ENCODE peak calls at places on chromosomes 16 and 17, in five cellular contexts. One of them, this sample, is unnamed.
A peak's percentile ranks its signal among the peaks of the same experiment; 100 is the strongest.

GRCh38 chr17:14228903-14229302 is 7.8 kb downstream of the CDRT15 start:
- DNase-seq in prostate gland: no peak
- DNase-seq in sigmoid colon: no peak
- DNase-seq in breast epithelium: no peak
- DNase-seq in stomach: no peak
- DNase-seq in this sample: no peak

GRCh38 chr17:11871773-11872172 is 125.5 kb downstream of the ZNF18 start:
- DNase-seq in stomach: no peak
- DNase-seq in prostate gland: no peak
- DNase-seq in breast epithelium: no peak
- DNase-seq in sigmoid colon: no peak
- DNase-seq in this sample: no peak

GRCh38 chr17:50806141-50806643 is 29.2 kb upstream of the WFIKKN2 start:
- DNase-seq in sigmoid colon: no peak
- DNase-seq in stomach: peak; percentile 44
- DNase-seq in prostate gland: no peak
- DNase-seq in breast epithelium: no peak
- DNase-seq in this sample: no peak

GRCh38 chr17:66791337-66791736 is 43.6 kb upstream of the CACNG5 start:
- DNase-seq in sigmoid colon: no peak
- DNase-seq in breast epithelium: no peak
- DNase-seq in prostate gland: no peak
- DNase-seq in stomach: no peak
- DNase-seq in this sample: peak; percentile 85

GRCh38 chr17:32971171-32971570 is 20.5 kb upstream of the SPACA3 start:
- DNase-seq in breast epithelium: no peak
- DNase-seq in sigmoid colon: no peak
- DNase-seq in stomach: peak; percentile 42
- DNase-seq in prostate gland: no peak
- DNase-seq in this sample: no peak

GRCh38 chr17:33925650-33926049 is 329.4 kb upstream of the CCL2 start:
- DNase-seq in sigmoid colon: no peak
- DNase-seq in prostate gland: no peak
- DNase-seq in breast epithelium: no peak
- DNase-seq in stomach: no peak
- DNase-seq in this sample: no peak

GRCh38 chr17:60827920-60828319 is 150.3 kb downstream of the BCAS3 start:
- DNase-seq in breast epithelium: no peak
- DNase-seq in stomach: no peak
- DNase-seq in sigmoid colon: no peak
- DNase-seq in prostate gland: no peak
- DNase-seq in this sample: no peak

GRCh38 chr16:876041-876335 is 75.5 kb upstream of the GNG13 start:
- DNase-seq in prostate gland: no peak
- DNase-seq in breast epithelium: no peak
- DNase-seq in stomach: no peak
- DNase-seq in sigmoid colon: peak; percentile 55
- DNase-seq in this sample: no peak

GRCh38 chr17:7856081-7856791 is 1.1 kb downstream of the NAA38 start:
- DNase-seq in prostate gland: peak; percentile 53
- DNase-seq in sigmoid colon: peak; percentile 83
- DNase-seq in stomach: no peak
- DNase-seq in breast epithelium: no peak
- DNase-seq in this sample: peak; percentile 91

GRCh38 chr17:27840688-27841087 is 40.4 kb upstream of the NOS2 start:
- DNase-seq in sigmoid colon: no peak
- DNase-seq in prostate gland: no peak
- DNase-seq in stomach: no peak
- DNase-seq in breast epithelium: no peak
- DNase-seq in this sample: no peak

GRCh38 chr17:79696159-79696982 is 34.4 kb upstream of the ENPP7 start:
- DNase-seq in prostate gland: no peak
- DNase-seq in sigmoid colon: no peak
- DNase-seq in breast epithelium: no peak
- DNase-seq in stomach: no peak
- DNase-seq in this sample: no peak

GRCh38 chr17:52892334-52892733 is 733.8 kb upstream of the CA10 start:
- DNase-seq in breast epithelium: no peak
- DNase-seq in sigmoid colon: no peak
- DNase-seq in prostate gland: no peak
- DNase-seq in stomach: no peak
- DNase-seq in this sample: no peak

GRCh38 chr17:80248001-80248893 is 12.4 kb upstream of the RNF213 start:
- DNase-seq in prostate gland: no peak
- DNase-seq in sigmoid colon: no peak
- DNase-seq in breast epithelium: no peak
- DNase-seq in stomach: no peak
- DNase-seq in this sample: peak; percentile 68

GRCh38 chr16:86635181-86635580 is 56.8 kb downstream of the FOXL1 start:
- DNase-seq in stomach: no peak
- DNase-seq in sigmoid colon: no peak
- DNase-seq in prostate gland: no peak
- DNase-seq in breast epithelium: no peak
- DNase-seq in this sample: no peak

GRCh38 chr17:19338031-19338990 is 24.2 kb downstream of the B9D1 start:
- DNase-seq in prostate gland: peak; percentile 75
- DNase-seq in sigmoid colon: peak; percentile 80
- DNase-seq in stomach: peak; percentile 74
- DNase-seq in breast epithelium: peak; percentile 78
- DNase-seq in this sample: peak; percentile 90

GRCh38 chr17:17063546-17064122 is 21.4 kb downstream of the MPRIP start:
- DNase-seq in breast epithelium: peak; percentile 67
- DNase-seq in prostate gland: no peak
- DNase-seq in sigmoid colon: peak; percentile 83
- DNase-seq in stomach: peak; percentile 39
- DNase-seq in this sample: peak; percentile 72

GRCh38 chr17:47066095-47066494 is 87.0 kb upstream of the RPRML start:
- DNase-seq in prostate gland: no peak
- DNase-seq in breast epithelium: no peak
- DNase-seq in stomach: no peak
- DNase-seq in sigmoid colon: no peak
- DNase-seq in this sample: no peak

GRCh38 chr16:27698266-27698665 is 148.3 kb downstream of the KATNIP start:
- DNase-seq in stomach: no peak
- DNase-seq in breast epithelium: peak; percentile 25
- DNase-seq in sigmoid colon: no peak
- DNase-seq in prostate gland: no peak
- DNase-seq in this sample: peak; percentile 59

GRCh38 chr16:49739381-49739780 is 116.5 kb downstream of the ZNF423 start:
- DNase-seq in sigmoid colon: no peak
- DNase-seq in breast epithelium: no peak
- DNase-seq in stomach: no peak
- DNase-seq in prostate gland: no peak
- DNase-seq in this sample: no peak

GRCh38 chr17:80035687-80035936 is at the start of gene TBC1D16:
- DNase-seq in sigmoid colon: no peak
- DNase-seq in stomach: no peak
- DNase-seq in breast epithelium: no peak
- DNase-seq in prostate gland: no peak
- DNase-seq in this sample: no peak

DNA sequence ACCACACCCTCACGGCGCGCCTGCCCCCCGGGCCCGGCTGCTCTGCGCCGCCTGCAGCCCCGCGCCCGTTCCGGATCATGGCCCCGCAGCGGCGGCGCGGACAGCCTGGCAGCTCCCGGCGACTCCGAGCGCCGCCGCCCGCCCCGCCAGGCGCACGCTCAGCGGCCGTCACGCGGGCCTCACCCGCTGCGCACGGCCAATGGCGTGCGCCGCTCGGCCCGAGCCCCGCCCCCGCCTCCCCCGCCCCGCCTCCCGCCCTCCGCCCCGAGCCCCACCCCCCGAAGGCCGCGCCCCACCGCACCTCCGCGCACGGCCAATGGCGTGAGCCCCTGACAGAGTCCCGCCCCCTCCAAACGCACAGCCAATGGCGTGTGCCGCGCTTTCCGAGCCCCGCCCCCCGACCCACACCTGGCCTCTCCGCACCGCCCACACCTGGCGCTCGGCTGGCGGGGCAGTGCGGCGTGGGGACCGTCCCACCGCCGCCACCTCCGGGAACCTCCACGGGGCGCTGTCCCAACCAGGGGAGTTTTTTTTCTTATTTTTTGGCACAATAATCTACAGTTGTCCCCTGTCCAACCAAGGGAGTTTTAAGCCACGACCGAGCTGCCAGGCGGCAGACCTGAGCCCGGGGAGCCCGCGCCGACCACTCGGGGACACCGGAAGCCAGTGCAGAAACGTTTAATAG is at the start of gene PCYT2:
- DNase-seq in breast epithelium: peak; percentile 97
- DNase-seq in prostate gland: peak; percentile 95
- DNase-seq in stomach: peak; percentile 96
- DNase-seq in sigmoid colon: peak; percentile 96
- DNase-seq in this sample: peak; percentile 95
- TF ChIP-seq POLR2AphosphoS5 in breast epithelium: no peak
- TF ChIP-seq POLR2AphosphoS5 in prostate gland: peak; percentile 76
- TF ChIP-seq POLR2AphosphoS5 in stomach: no peak
- TF ChIP-seq POLR2AphosphoS5 in sigmoid colon: no peak
- TF ChIP-seq POLR2AphosphoS5 in this sample: peak; percentile 49

DNA sequence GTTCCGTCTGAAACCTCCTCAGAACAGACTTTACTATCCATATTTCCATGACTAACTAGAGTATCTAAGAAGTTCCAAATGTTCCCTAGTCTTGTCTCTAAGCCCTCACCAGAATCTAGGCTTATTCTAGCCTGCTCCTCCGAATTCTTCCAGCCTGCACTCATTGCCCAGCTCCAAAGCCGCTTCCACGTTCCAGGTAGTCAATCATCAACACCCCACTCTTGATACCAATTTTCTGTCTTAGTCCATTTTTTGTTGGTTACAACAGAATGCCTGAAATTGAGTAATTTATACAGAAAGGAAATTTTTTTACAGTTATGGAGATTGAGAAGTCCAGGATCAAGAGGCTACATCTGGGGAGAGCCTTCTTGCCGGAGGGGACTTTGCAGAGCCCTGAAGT is 21.1 kb downstream of the SLC38A8 start:
- DNase-seq in stomach: no peak
- DNase-seq in sigmoid colon: no peak
- DNase-seq in prostate gland: no peak
- DNase-seq in breast epithelium: no peak
- DNase-seq in this sample: no peak
- H3K9me3 ChIP-seq in stomach: peaks cover 30% of the 10 kb centered on the region
- H3K9me3 ChIP-seq in sigmoid colon: peaks cover 5% of the 10 kb centered on the region
- H3K9me3 ChIP-seq in prostate gland: no peaks in the 10 kb centered on the region
- H3K9me3 ChIP-seq in breast epithelium: peaks cover 15% of the 10 kb centered on the region
- H3K9me3 ChIP-seq in this sample: peaks cover 41% of the 10 kb centered on the region

GRCh38 chr16:30377050-30377811 is 2.6 kb downstream of the MYL11 start:
- DNase-seq in breast epithelium: no peak
- DNase-seq in sigmoid colon: no peak
- DNase-seq in prostate gland: no peak
- DNase-seq in stomach: no peak
- DNase-seq in this sample: no peak
- TF ChIP-seq POLR2AphosphoS5 in breast epithelium: no peak
- TF ChIP-seq POLR2AphosphoS5 in sigmoid colon: no peak
- TF ChIP-seq POLR2AphosphoS5 in prostate gland: no peak
- TF ChIP-seq POLR2AphosphoS5 in stomach: no peak
- TF ChIP-seq POLR2AphosphoS5 in this sample: no peak

DNA sequence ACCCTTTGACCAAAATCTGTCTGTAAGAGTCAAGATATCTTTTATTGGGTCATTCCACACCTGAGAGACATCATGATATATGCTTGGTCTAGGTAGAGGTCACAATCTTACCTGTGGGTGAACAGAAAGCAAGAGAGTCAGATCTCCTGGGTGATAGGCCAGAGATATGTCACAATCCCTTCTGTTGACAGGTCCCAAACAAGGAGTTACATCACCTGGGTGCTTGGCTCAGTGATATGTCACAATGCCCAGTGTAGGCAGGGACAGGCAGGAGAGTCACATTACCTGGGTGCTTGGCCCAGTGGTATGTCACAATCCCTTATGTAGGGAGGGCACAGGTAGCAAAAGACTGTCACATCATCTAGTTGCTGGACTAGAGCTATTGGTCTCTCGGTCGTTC is 1991.2 kb downstream of the TP53TG3F start:
- DNase-seq in prostate gland: peak; percentile 19
- DNase-seq in stomach: no peak
- DNase-seq in breast epithelium: no peak
- DNase-seq in sigmoid colon: no peak
- DNase-seq in this sample: no peak
- H3K9me3 ChIP-seq in prostate gland: no peaks in the 10 kb centered on the region
- H3K9me3 ChIP-seq in stomach: peaks cover 95% of the 10 kb centered on the region
- H3K9me3 ChIP-seq in breast epithelium: peaks cover 42% of the 10 kb centered on the region
- H3K9me3 ChIP-seq in sigmoid colon: peaks cover 2% of the 10 kb centered on the region
- H3K9me3 ChIP-seq in this sample: peaks cover 97% of the 10 kb centered on the region

GRCh38 chr16:68353366-68353765 is 42.5 kb downstream of the PRMT7 start:
- DNase-seq in prostate gland: no peak
- DNase-seq in breast epithelium: no peak
- DNase-seq in stomach: no peak
- DNase-seq in sigmoid colon: no peak
- DNase-seq in this sample: no peak
- TF ChIP-seq POLR2AphosphoS5 in prostate gland: no peak
- TF ChIP-seq POLR2AphosphoS5 in breast epithelium: no peak
- TF ChIP-seq POLR2AphosphoS5 in stomach: no peak
- TF ChIP-seq POLR2AphosphoS5 in sigmoid colon: no peak
- TF ChIP-seq POLR2AphosphoS5 in this sample: no peak

GRCh38 chr16:35214840-35215239 is 1755.4 kb downstream of the TP53TG3F start:
- DNase-seq in breast epithelium: no peak
- DNase-seq in prostate gland: no peak
- DNase-seq in sigmoid colon: no peak
- DNase-seq in stomach: no peak
- DNase-seq in this sample: peak; percentile 56

GRCh38 chr16:35208001-35208935 is 1748.9 kb downstream of the TP53TG3F start:
- DNase-seq in prostate gland: no peak
- DNase-seq in sigmoid colon: no peak
- DNase-seq in stomach: no peak
- DNase-seq in breast epithelium: no peak
- DNase-seq in this sample: peak; percentile 68

GRCh38 chr16:35215287-35215686 is 1755.9 kb downstream of the TP53TG3F start:
- DNase-seq in prostate gland: no peak
- DNase-seq in sigmoid colon: no peak
- DNase-seq in stomach: no peak
- DNase-seq in breast epithelium: no peak
- DNase-seq in this sample: no peak

GRCh38 chr16:35207059-35207999 is 1747.9 kb downstream of the TP53TG3F start:
- DNase-seq in breast epithelium: no peak
- DNase-seq in stomach: no peak
- DNase-seq in sigmoid colon: no peak
- DNase-seq in prostate gland: no peak
- DNase-seq in this sample: peak; percentile 61

DNA sequence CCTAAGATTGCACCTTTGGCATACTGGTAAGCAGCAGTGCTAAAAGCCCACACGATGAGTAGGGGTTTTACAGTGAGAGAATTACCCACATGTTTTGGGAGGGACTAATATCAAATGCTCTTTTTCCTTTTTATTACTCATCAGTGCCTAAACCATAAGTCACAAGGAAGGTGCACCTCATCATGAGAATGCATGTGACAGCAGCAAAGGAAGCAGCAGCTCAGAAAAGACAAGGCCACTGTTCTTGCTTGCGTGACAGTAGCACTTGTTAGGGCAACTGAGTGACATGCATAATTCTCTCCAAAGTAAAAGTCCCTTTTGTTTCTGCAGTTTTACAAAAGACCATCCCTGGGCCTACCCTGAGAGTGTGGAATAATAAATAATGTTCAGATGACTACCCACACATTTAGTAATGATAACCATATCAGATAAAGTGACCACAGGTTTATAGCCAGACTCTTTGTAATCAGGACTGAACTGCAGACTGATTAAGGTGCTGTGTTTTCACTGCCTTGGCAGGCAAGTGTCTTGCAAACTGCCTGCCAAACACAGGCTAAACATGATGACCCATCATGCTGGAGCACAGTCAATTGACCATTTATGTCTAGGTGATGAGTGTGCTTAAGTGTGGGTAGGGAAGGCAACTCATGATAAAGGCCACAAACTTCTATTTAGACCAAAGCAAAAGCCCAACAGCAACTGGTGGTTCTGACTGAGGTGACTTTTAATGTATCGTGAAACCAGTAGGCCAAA is 1751.4 kb downstream of the TP53TG3F start:
- DNase-seq in sigmoid colon: no peak
- DNase-seq in breast epithelium: no peak
- DNase-seq in prostate gland: no peak
- DNase-seq in stomach: no peak
- DNase-seq in this sample: no peak
- H3K9me3 ChIP-seq in sigmoid colon: no peaks in the 10 kb centered on the region
- H3K9me3 ChIP-seq in breast epithelium: peaks cover 17% of the 10 kb centered on the region
- H3K9me3 ChIP-seq in prostate gland: no peaks in the 10 kb centered on the region
- H3K9me3 ChIP-seq in stomach: peaks cover 43% of the 10 kb centered on the region
- H3K9me3 ChIP-seq in this sample: peaks cover 47% of the 10 kb centered on the region